ENCODE peak calls at places on chromosome 5, in five cellular contexts. T is HepG2; I is CD4-positive, alpha-beta memory T cell; B is heart right ventricle; R is CD8-positive, alpha-beta T cell. U is an unnamed sample.
A peak's percentile ranks its signal among the peaks of the same experiment; 100 is the strongest.

GRCh38 chr5:133700251-133700650 is 87.9 kb upstream of the FSTL4 start:
- DNase-seq in T (no peak), I (no peak), B (no peak), R (no peak), U (no peak)

GRCh38 chr5:7331083-7331482 is 64.9 kb upstream of the ADCY2 start:
- DNase-seq in T (no peak), I (no peak), B (no peak), R (no peak), U (no peak)

GRCh38 chr5:59275537-59276276 is 617.8 kb downstream of the PDE4D start:
- DNase-seq in T (no peak), I (no peak), B (peak; percentile 15), R (no peak), U (peak; percentile 63)

GRCh38 chr5:159992566-159992965 is 16.4 kb upstream of the TTC1 start:
- DNase-seq in T (no peak), I (no peak), B (no peak), R (no peak), U (peak; percentile 13)

GRCh38 chr5:138148811-138149210 is 9.6 kb upstream of the NME5 start:
- DNase-seq in T (no peak), I (no peak), B (no peak), R (no peak), U (peak; percentile 90)

GRCh38 chr5:177133845-177134652 is 476 bp downstream of the NSD1 start:
- DNase-seq in T (no peak), I (peak; percentile 60), B (peak; percentile 58), R (peak; percentile 33), U (peak; percentile 82)

GRCh38 chr5:137730331-137730730 is 5.6 kb downstream of the KLHL3 start:
- DNase-seq in T (no peak), I (no peak), B (no peak), R (no peak), U (peak; percentile 65)

GRCh38 chr5:949815-950560 is 57.3 kb downstream of the TRIP13 start:
- DNase-seq in T (no peak), I (no peak), B (no peak), R (no peak), U (no peak)

GRCh38 chr5:157820593-157821252 is 38.2 kb downstream of the CLINT1 start:
- DNase-seq in T (peak; percentile 64), I (no peak), B (no peak), R (no peak), U (peak; percentile 79)

GRCh38 chr5:179825655-179826182 is 5.0 kb downstream of the SQSTM1 start:
- DNase-seq in T (peak; percentile 93), I (no peak), B (no peak), R (no peak), U (peak; percentile 41)

GRCh38 chr5:85109616-85110015 is 724.9 kb upstream of the EDIL3 start:
- DNase-seq in T (no peak), I (no peak), B (no peak), R (no peak), U (no peak)

GRCh38 chr5:18068851-18069250 is 434.6 kb downstream of the TAF11L14 start:
- DNase-seq in T (no peak), I (no peak), B (no peak), R (no peak), U (no peak)

GRCh38 chr5:531101-531748 is 7.0 kb upstream of the SLC9A3 start:
- DNase-seq in T (no peak), I (no peak), B (peak; percentile 6), R (no peak), U (no peak)

GRCh38 chr5:116572375-116573278 is 2.0 kb downstream of the SEMA6A start:
- DNase-seq in T (no peak), I (no peak), B (peak; percentile 41), R (no peak), U (peak; percentile 3)

GRCh38 chr5:73487815-73488214 is 10.4 kb upstream of the BTF3 start:
- DNase-seq in T (no peak), I (no peak), B (no peak), R (no peak), U (no peak)

GRCh38 chr5:37714756-37715155 is 125.1 kb downstream of the GDNF start:
- DNase-seq in T (no peak), I (no peak), B (no peak), R (no peak), U (peak; percentile 64)

GRCh38 chr5:147965712-147966111 is 59.4 kb upstream of the C5orf46 start:
- DNase-seq in T (no peak), I (no peak), B (no peak), R (no peak), U (no peak)

GRCh38 chr5:52727568-52727967 is 60.1 kb upstream of the ITGA1 start:
- DNase-seq in T (no peak), I (no peak), B (no peak), R (no peak), U (peak; percentile 91)

GRCh38 chr5:139873033-139873794 is 77.6 kb downstream of the PSD2 start:
- DNase-seq in T (no peak), I (no peak), B (no peak), R (no peak), U (no peak)

GRCh38 chr5:108801301-108801700 is 53.6 kb downstream of the FER start:
- DNase-seq in T (no peak), I (no peak), B (no peak), R (no peak), U (no peak)

GRCh38 chr5:108797396-108797795 is 49.7 kb downstream of the FER start:
- DNase-seq in T (no peak), I (no peak), B (no peak), R (no peak), U (no peak)

GRCh38 chr5:108798866-108799265 is 51.2 kb downstream of the FER start:
- DNase-seq in T (no peak), I (no peak), B (no peak), R (no peak), U (peak; percentile 46)

GRCh38 chr5:108797986-108798385 is 50.3 kb downstream of the FER start:
- DNase-seq in T (no peak), I (no peak), B (no peak), R (no peak), U (no peak)

DNA sequence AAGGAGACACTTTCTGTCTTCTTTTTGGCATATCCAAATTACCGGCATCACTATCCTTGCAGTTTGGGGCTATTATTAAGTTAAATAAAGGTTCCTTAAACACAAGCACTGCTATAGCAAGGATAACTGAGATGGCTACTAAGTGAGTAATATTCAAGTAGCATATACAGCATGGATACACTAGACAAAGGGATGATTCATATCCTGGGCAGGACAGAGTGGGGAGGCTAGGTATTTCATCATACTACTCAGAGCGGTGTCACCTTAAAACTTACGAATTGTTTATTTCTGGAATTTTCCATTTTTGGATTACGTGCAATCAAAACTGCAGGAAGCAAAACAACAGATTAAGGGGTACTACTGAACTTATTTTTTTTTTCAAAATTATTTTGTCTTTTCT is 54.1 kb downstream of the FER start:
- DNase-seq in T (peak; percentile 40), I (no peak), B (no peak), R (no peak), U (peak; percentile 93)
- H3K27ac ChIP-seq in T (no peak overlapping the region), I (no peak overlapping the region), B (no peak overlapping the region), R (no peak overlapping the region), U (peak overlapping the region; percentile 60)

GRCh38 chr5:151251621-151252020 is 1.4 kb upstream of the GM2A start:
- DNase-seq in T (no peak), I (no peak), B (no peak), R (no peak), U (no peak)
- H3K4me1 ChIP-seq in T (peaks cover 41% of the 10 kb centered on the region), I (peaks cover 37% of the 10 kb centered on the region), B (peaks cover 39% of the 10 kb centered on the region), R (peaks cover 25% of the 10 kb centered on the region), U (peaks cover 4% of the 10 kb centered on the region)

GRCh38 chr5:63919763-63920478 is 42.3 kb downstream of the HTR1A start:
- DNase-seq in T (no peak), I (no peak), B (no peak), R (no peak), U (no peak)

GRCh38 chr5:63928451-63928850 is 33.8 kb downstream of the HTR1A start:
- DNase-seq in T (no peak), I (no peak), B (no peak), R (no peak), U (no peak)

DNA sequence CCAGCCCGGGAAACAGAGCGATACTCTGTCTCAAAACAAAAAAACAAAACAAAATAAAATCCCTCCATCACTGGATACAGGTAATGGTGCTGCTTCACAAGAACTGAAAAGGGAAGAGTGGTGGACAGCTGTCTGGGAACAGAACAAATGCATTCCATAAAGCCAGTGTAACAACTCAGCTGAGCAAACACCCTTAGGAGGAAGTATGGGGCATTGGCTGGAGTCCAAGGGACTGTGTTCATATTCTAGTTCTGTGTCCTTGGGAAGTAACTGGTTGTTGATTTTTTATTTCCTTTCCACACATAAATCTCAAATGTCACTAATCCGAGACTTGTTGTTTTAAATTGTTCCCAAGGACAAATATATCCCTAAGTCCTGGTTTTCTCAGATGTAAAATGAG is 38.3 kb downstream of the HTR1A start:
- DNase-seq in T (no peak), I (no peak), B (no peak), R (no peak), U (no peak)
- H3K27ac ChIP-seq in T (no peak overlapping the region), I (no peak overlapping the region), B (no peak overlapping the region), R (no peak overlapping the region), U (no peak overlapping the region)

DNA sequence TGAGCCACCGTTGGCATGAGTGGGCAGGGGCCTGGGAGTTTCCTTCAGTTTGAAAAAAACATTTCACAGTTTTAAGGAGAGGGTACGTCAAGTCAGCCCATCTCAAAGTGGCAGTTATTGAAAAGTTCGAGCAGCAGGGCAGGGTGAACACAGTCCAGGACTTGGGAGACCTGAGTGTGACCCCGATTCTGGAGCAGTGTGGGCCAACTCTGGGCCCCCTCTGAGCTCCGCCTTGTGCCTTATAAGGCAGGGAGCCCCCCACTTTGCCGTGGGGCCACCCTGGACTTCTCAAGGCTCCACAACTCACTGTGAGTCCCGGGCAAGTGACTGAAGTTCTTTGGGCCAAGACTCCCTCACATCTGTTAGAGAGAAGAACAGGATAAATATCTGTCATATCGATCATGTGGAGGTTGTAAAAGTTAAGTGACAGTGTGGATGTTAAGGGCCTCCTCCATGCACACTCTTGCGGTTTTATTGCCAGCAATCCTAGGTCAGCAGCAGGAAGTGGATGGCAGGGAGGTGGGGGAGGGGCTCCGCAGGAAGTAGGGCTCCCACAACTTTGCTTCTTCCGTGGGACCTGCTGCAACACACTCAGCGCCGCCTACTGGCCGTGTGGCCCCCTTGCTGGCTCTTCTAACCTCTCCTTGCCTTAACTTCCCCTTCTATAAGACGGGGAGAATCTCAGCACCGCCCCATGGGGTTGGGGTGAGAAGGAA is 38.4 kb downstream of the HRH2 start:
- DNase-seq in T (no peak), I (peak; percentile 66), B (peak; percentile 80), R (peak; percentile 56), U (peak; percentile 6)
- H3K4me1 ChIP-seq in T (peaks cover 25% of the 10 kb centered on the region), I (peaks cover 16% of the 10 kb centered on the region), B (peaks cover 41% of the 10 kb centered on the region), R (peaks cover 11% of the 10 kb centered on the region), U (no peaks in the 10 kb centered on the region)

GRCh38 chr5:180832638-180833068 is 28.4 kb downstream of the ZFP62 start:
- DNase-seq in T (no peak), I (peak; percentile 75), B (no peak), R (no peak), U (peak; percentile 4)
- H3K27ac ChIP-seq in T (no peak overlapping the region), I (peak overlapping the region; percentile 94), B (peak overlapping the region; percentile 100), R (peak overlapping the region; percentile 85), U (no peak overlapping the region)

GRCh38 chr5:5536871-5537270 is 114.4 kb downstream of the ICE1 start:
- DNase-seq in T (no peak), I (no peak), B (no peak), R (no peak), U (no peak)
- H3K4me1 ChIP-seq in T (no peaks in the 10 kb centered on the region), I (no peaks in the 10 kb centered on the region), B (no peaks in the 10 kb centered on the region), R (no peaks in the 10 kb centered on the region), U (no peaks in the 10 kb centered on the region)

DNA sequence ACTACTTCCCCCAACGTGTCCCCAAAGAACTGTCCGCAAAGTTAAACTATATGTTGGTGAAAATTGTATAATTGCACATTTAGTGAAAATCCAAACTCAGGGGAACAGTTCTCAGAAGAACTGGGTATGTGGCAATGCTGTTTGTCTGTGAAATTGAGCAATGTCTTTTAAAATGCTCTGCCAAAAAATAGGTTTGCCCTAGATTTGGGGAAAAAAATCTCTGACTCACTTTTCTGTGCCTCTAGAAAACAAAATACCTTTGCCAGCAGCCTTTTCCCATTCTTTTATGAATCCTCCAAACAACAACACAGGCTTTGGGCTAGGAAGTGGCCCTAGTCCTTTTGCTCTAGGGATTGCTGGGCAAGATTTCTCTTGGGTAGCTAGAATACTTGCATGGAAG is 37.4 kb upstream of the ZNF608 start:
- DNase-seq in T (no peak), I (no peak), B (no peak), R (no peak), U (peak; percentile 84)
- H3K27ac ChIP-seq in T (no peak overlapping the region), I (no peak overlapping the region), B (no peak overlapping the region), R (no peak overlapping the region), U (no peak overlapping the region)